ENCODE peak calls at places on chromosomes 1 and 21, in five cellular contexts. T is GM23248, P is Daoy, H is hepatic stellate cell, Z is iPS-NIHi11. U is an unnamed sample.

GRCh38 chr1:150545486-150546032 is 3.6 kb upstream of the ADAMTSL4 start:
- DNase-seq in T (no peak), Z (no peak), H (no peak), P (no peak), U (peak; percentile 43)

GRCh38 chr1:161185282-161185682 is 8.0 kb upstream of the B4GALT3 start:
- DNase-seq in H (peak; percentile 77), T (peak; percentile 61), Z (peak; percentile 22), P (no peak), U (peak; percentile 93)

GRCh38 chr1:65105596-65105995 is 42.4 kb upstream of the AK4 start:
- DNase-seq in P (no peak), Z (no peak), T (peak; percentile 22), H (no peak), U (peak; percentile 32)

GRCh38 chr1:155166006-155166372 is 7.1 kb downstream of the KRTCAP2 start:
- DNase-seq in H (no peak), Z (peak; percentile 18), P (no peak), T (no peak), U (no peak)

GRCh38 chr1:109441105-109441504 is 14.9 kb upstream of the PSMA5 start:
- DNase-seq in Z (no peak), P (no peak), T (peak; percentile 20), H (no peak), U (no peak)

GRCh38 chr1:75079535-75080290 is 54.5 kb upstream of the LHX8 start:
- DNase-seq in H (no peak), T (no peak), Z (no peak), P (no peak), U (no peak)

GRCh38 chr1:39196244-39197215 is 8.0 kb upstream of the MACF1 start:
- DNase-seq in P (peak; percentile 69), T (peak; percentile 55), Z (no peak), H (no peak), U (peak; percentile 27)

GRCh38 chr1:20787775-20788488 is 825 bp upstream of the HP1BP3 start:
- DNase-seq in Z (peak; percentile 33), P (peak; percentile 69), T (peak; percentile 88), H (peak; percentile 23), U (peak; percentile 86)

GRCh38 chr1:50270926-50271325 is 152.3 kb downstream of the DMRTA2 start:
- DNase-seq in T (no peak), H (no peak), P (no peak), Z (no peak), U (no peak)

GRCh38 chr21:33020558-33021100 is 5.1 kb upstream of the OLIG2 start:
- DNase-seq in Z (no peak), P (no peak), T (no peak), H (no peak), U (no peak)

GRCh38 chr1:53390261-53390660 is 62.4 kb upstream of the LRP8 start:
- DNase-seq in T (no peak), Z (no peak), H (no peak), P (no peak), U (no peak)

GRCh38 chr1:4468804-4469514 is 185.4 kb upstream of the AJAP1 start:
- DNase-seq in H (no peak), Z (no peak), P (no peak), T (no peak), U (no peak)

GRCh38 chr1:56095924-56096655 is 483.3 kb downstream of the PLPP3 start:
- DNase-seq in H (no peak), T (peak; percentile 97), P (peak; percentile 35), Z (no peak), U (no peak)

GRCh38 chr1:2534775-2535387 is 4.8 kb upstream of the HES5 start:
- DNase-seq in H (no peak), P (peak; percentile 67), Z (no peak), T (peak; percentile 65), U (no peak)

GRCh38 chr1:190904091-190904695 is 426.5 kb upstream of the BRINP3 start:
- DNase-seq in H (no peak), Z (no peak), T (no peak), P (peak; percentile 3), U (no peak)

GRCh38 chr1:227901239-227901905 is 46.4 kb downstream of the WNT9A start:
- DNase-seq in H (no peak), T (no peak), P (no peak), Z (no peak), U (no peak)

GRCh38 chr1:89629146-89629545 is 3.8 kb upstream of the LRRC8C start:
- DNase-seq in P (no peak), H (no peak), Z (no peak), T (no peak), U (no peak)

GRCh38 chr21:45417951-45418300 is 13.0 kb downstream of the COL18A1 start:
- DNase-seq in T (no peak), P (no peak), Z (no peak), H (no peak), U (no peak)

GRCh38 chr1:224933584-224933983 is 4.1 kb downstream of the DNAH14 start:
- DNase-seq in Z (no peak), H (no peak), P (no peak), T (no peak), U (no peak)